ENCODE peak calls at places on chromosomes 2 and 18, in nine cellular contexts. I is HCT116, V is A549, X is mammary epithelial cell, O is brain microvascular endothelial cell, Q is psoas muscle, J is OCI-LY7, S is left lung, D is WERI-Rb-1. G is an unnamed sample.

GRCh38 chr2:113716291-113716690 is 40.2 kb downstream of the SLC35F5 start:
- DNase-seq in I (no peak), V (no peak), X (no peak), O (no peak), Q (no peak), J (no peak), S (no peak), D (no peak), G (no peak)

GRCh38 chr2:171409436-171409971 is 24.3 kb downstream of the METTL8 start:
- DNase-seq in I (no peak), V (no peak), X (peak; percentile 37), O (no peak), Q (no peak), J (no peak), S (no peak), D (no peak), G (peak; percentile 30)

GRCh38 chr2:44184106-44184505 is 15.4 kb downstream of the PPM1B start:
- DNase-seq in I (no peak), V (no peak), X (no peak), O (no peak), Q (no peak), J (no peak), S (no peak), D (no peak), G (no peak)

GRCh38 chr2:203328735-203329549 is 748 bp downstream of the ABI2 start:
- DNase-seq in I (no peak), V (peak; percentile 36), X (peak; percentile 56), O (peak; percentile 32), Q (peak; percentile 43), J (peak; percentile 50), S (peak; percentile 84), D (peak; percentile 37), G (peak; percentile 62)

GRCh38 chr2:218890369-218890768 is 9.7 kb downstream of the WNT10A start:
- DNase-seq in I (no peak), V (no peak), X (no peak), O (no peak), Q (no peak), J (no peak), S (no peak), D (no peak), G (no peak)

GRCh38 chr2:219344756-219345458 is 12.4 kb upstream of the RESP18 start:
- DNase-seq in I (no peak), V (no peak), X (no peak), O (peak; percentile 41), Q (no peak), J (no peak), S (no peak), D (no peak), G (no peak)

GRCh38 chr18:3283253-3283863 is 21.4 kb downstream of the MYL12B start:
- DNase-seq in I (no peak), V (no peak), X (no peak), O (no peak), Q (no peak), J (no peak), S (no peak), D (no peak), G (no peak)

GRCh38 chr2:25334482-25334881 is 7.2 kb downstream of the DNMT3A start:
- DNase-seq in I (no peak), V (no peak), X (no peak), O (no peak), Q (no peak), J (no peak), S (no peak), D (no peak), G (no peak)

GRCh38 chr2:196268538-196269338 is 97.4 kb upstream of the STK17B start:
- DNase-seq in I (no peak), V (no peak), X (no peak), O (no peak), Q (no peak), J (peak; percentile 48), S (no peak), D (peak; percentile 39), G (no peak)

GRCh38 chr2:64952896-64953482 is 36.2 kb upstream of the SLC1A4 start:
- DNase-seq in I (no peak), V (peak; percentile 51), X (peak; percentile 65), O (peak; percentile 43), Q (no peak), J (no peak), S (no peak), D (no peak), G (peak; percentile 48)

GRCh38 chr18:3081558-3081957 is 68.6 kb upstream of the LPIN2 start:
- DNase-seq in I (no peak), V (no peak), X (no peak), O (no peak), Q (no peak), J (no peak), S (no peak), D (no peak), G (no peak)

GRCh38 chr2:109335586-109336266 is 206.7 kb downstream of the SH3RF3 start:
- DNase-seq in I (no peak), V (no peak), X (peak; percentile 19), O (peak; percentile 16), Q (no peak), J (no peak), S (no peak), D (no peak), G (no peak)

GRCh38 chr2:41737888-41738287 is 309.9 kb upstream of the PKDCC start:
- DNase-seq in I (no peak), V (no peak), X (no peak), O (peak; percentile 18), Q (no peak), J (no peak), S (no peak), D (no peak), G (no peak)

GRCh38 chr2:216216951-216217903 is 108.1 kb downstream of the XRCC5 start:
- DNase-seq in I (no peak), V (no peak), X (peak; percentile 57), O (peak; percentile 59), Q (no peak), J (peak; percentile 23), S (peak; percentile 41), D (no peak), G (peak; percentile 57)

GRCh38 chr2:216214768-216215167 is 105.6 kb downstream of the XRCC5 start:
- DNase-seq in I (no peak), V (no peak), X (peak; percentile 29), O (no peak), Q (no peak), J (no peak), S (no peak), D (no peak), G (no peak)

GRCh38 chr2:216217904-216218260 is 108.7 kb downstream of the XRCC5 start:
- DNase-seq in I (no peak), V (no peak), X (no peak), O (no peak), Q (no peak), J (no peak), S (no peak), D (no peak), G (no peak)

GRCh38 chr2:216219866-216220265 is 110.7 kb downstream of the XRCC5 start:
- DNase-seq in I (no peak), V (no peak), X (no peak), O (no peak), Q (no peak), J (no peak), S (no peak), D (no peak), G (no peak)

GRCh38 chr2:216215991-216216390 is 106.8 kb downstream of the XRCC5 start:
- DNase-seq in I (no peak), V (peak; percentile 28), X (no peak), O (no peak), Q (no peak), J (peak; percentile 45), S (no peak), D (no peak), G (peak; percentile 17)
- TF ChIP-seq CTCF in I (peak; percentile 18), V (peak; percentile 18), X (peak; percentile 54), O (peak; percentile 64), Q (no peak), J (peak; percentile 72), S (no peak), D (peak; percentile 54), G (no peak)

DNA sequence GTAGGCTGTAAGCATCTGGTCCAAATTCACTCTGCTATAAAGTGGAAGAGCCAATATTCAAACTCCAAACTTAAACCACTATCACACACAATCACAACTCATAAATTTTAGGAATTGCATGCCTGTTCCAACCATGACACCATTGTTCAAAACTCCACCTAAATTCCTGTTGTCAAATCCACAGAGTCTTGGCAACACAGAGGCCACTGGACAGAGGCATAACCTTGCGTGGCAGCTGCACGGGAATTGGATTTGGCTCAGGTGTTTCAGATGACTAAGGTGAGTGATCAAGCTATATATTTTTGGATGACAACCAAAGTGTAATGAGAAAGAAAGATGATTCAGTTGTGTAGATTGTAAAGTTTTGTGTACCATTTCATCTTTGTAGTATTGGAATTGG is 422.7 kb upstream of the TNP1 start:
- DNase-seq in I (no peak), V (no peak), X (peak; percentile 61), O (no peak), Q (no peak), J (no peak), S (no peak), D (no peak), G (no peak)
- H3K27ac ChIP-seq in I (no peak overlapping the region), V (no peak overlapping the region), X (no peak overlapping the region), O (no peak overlapping the region), Q (no peak overlapping the region), J (no peak overlapping the region), S (no peak overlapping the region), D (no peak overlapping the region), G (no peak overlapping the region)

DNA sequence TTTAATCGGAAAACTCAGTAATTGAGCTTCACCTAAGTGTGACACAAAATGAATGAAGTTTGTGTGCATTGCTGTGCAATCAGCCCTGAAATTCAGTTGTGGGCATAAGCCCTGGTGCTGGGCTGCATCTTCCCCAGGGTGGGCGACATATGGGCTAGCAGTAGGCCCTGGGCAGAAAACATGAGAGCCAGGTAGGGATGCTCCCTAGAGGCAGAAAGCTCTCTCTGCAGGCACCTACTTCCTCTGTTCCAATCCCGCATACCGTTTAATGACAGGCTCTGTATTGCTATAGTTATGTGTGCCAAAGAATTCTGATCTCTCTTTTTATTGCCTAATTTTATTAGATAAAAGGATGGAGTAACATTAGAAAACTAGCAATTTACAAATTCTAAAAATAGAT is 456.7 kb downstream of the NRXN1 start:
- DNase-seq in I (no peak), V (no peak), X (no peak), O (no peak), Q (no peak), J (no peak), S (no peak), D (no peak), G (no peak)
- TF ChIP-seq CTCF in I (no peak), V (no peak), X (no peak), O (no peak), Q (no peak), J (peak; percentile 12), S (no peak), D (peak; percentile 51), G (no peak)

DNA sequence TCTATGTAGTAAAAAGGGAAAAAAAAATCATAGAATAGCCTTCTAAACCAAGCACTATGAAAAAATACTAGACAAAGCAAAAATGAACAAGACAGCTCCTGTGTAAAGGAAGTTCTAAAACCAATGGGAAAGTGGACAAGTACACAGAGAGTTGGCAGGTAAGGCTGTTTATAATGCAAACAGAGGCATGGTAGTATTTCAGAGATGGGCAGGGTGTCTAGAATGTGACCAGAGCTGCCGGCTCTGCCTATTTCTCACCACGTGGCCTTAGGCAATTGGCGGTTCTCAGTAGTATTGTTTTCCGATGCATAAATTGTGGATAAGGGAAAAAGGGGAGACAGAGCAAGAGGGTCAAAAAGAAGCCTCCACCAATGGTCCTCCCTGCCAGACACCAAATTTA is 173.6 kb downstream of the ANKRD30B start:
- DNase-seq in I (no peak), V (no peak), X (no peak), O (no peak), Q (no peak), J (no peak), S (no peak), D (no peak), G (no peak)
- H3K27ac ChIP-seq in I (no peak overlapping the region), V (no peak overlapping the region), X (no peak overlapping the region), O (no peak overlapping the region), Q (no peak overlapping the region), J (no peak overlapping the region), S (no peak overlapping the region), D (no peak overlapping the region), G (no peak overlapping the region)

G was measured in RWPE1.